ENCODE peak calls at places on chromosome 2, in six cellular contexts. I is K562, Z is suprapubic skin, K is stomach, J is esophagus squamous epithelium, G is Peyer's patch. T is an unnamed sample.

GRCh38 chr2:202278036-202278760 is 12.6 kb downstream of the NOP58 start:
- DNase-seq in I (no peak), Z (no peak), K (no peak), J (no peak), G (no peak), T (no peak)

GRCh38 chr2:10414591-10414990 is 33.5 kb downstream of the ODC1 start:
- DNase-seq in I (no peak), Z (no peak), K (no peak), J (no peak), G (no peak), T (no peak)

GRCh38 chr2:224890407-224890806 is 151.9 kb downstream of the DOCK10 start:
- DNase-seq in I (no peak), Z (no peak), K (no peak), J (no peak), G (no peak), T (no peak)

GRCh38 chr2:12361506-12361905 is 355.2 kb upstream of the TRIB2 start:
- DNase-seq in I (no peak), Z (no peak), K (no peak), J (no peak), G (no peak), T (no peak)

GRCh38 chr2:8215159-8215863 is 466.5 kb upstream of the ID2 start:
- DNase-seq in I (no peak), Z (no peak), K (no peak), J (no peak), G (no peak), T (no peak)

GRCh38 chr2:55620123-55620779 is 2.8 kb upstream of the PPP4R3B start:
- DNase-seq in I (peak), Z (no peak), K (no peak), J (no peak), G (no peak), T (no peak)

GRCh38 chr2:85133751-85134254 is 611 bp downstream of the TCF7L1 start:
- DNase-seq in I (peak), Z (peak), K (peak), J (no peak), G (no peak), T (peak)

GRCh38 chr2:47072018-47072691 is 83.0 kb downstream of the STPG4 start:
- DNase-seq in I (no peak), Z (peak), K (no peak), J (no peak), G (no peak), T (peak)

GRCh38 chr2:27001851-27002369 is 30.9 kb upstream of the TMEM214 start:
- DNase-seq in I (no peak), Z (no peak), K (no peak), J (no peak), G (no peak), T (peak)

GRCh38 chr2:52074139-52074719 is 1042.3 kb upstream of the NRXN1 start:
- DNase-seq in I (no peak), Z (no peak), K (no peak), J (no peak), G (no peak), T (no peak)

GRCh38 chr2:176140130-176140519 is 10.6 kb downstream of the HOXD8 start:
- DNase-seq in I (no peak), Z (peak), K (no peak), J (no peak), G (no peak), T (no peak)

GRCh38 chr2:241965931-241966412 is 96.4 kb downstream of the RTP5 start:
- DNase-seq in I (peak), Z (no peak), K (peak), J (no peak), G (peak), T (peak)

GRCh38 chr2:36993841-36994620 is 27.7 kb upstream of the STRN start:
- DNase-seq in I (no peak), Z (no peak), K (no peak), J (no peak), G (no peak), T (no peak)

GRCh38 chr2:38095996-38096861 is 20.3 kb upstream of the CYP1B1 start:
- DNase-seq in I (no peak), Z (no peak), K (no peak), J (no peak), G (no peak), T (no peak)

GRCh38 chr2:229344151-229344551 is 73.1 kb upstream of the PID1 start:
- DNase-seq in I (no peak), Z (no peak), K (no peak), J (no peak), G (no peak), T (no peak)

GRCh38 chr2:67510745-67511144 is 113.6 kb downstream of the ETAA1 start:
- DNase-seq in I (no peak), Z (no peak), K (no peak), J (no peak), G (no peak), T (no peak)

GRCh38 chr2:177031435-177032222 is 181.0 kb upstream of the HNRNPA3 start:
- DNase-seq in I (no peak), Z (no peak), K (no peak), J (no peak), G (no peak), T (no peak)

GRCh38 chr2:240163844-240164574 is 23.6 kb upstream of the OTOS start:
- DNase-seq in I (no peak), Z (no peak), K (no peak), J (no peak), G (no peak), T (no peak)

GRCh38 chr2:227228061-227228667 is 63.7 kb downstream of the COL4A3 start:
- DNase-seq in I (no peak), Z (peak), K (peak), J (no peak), G (peak), T (no peak)

GRCh38 chr2:215843579-215843978 is 169.8 kb downstream of the MREG start:
- DNase-seq in I (no peak), Z (no peak), K (no peak), J (no peak), G (no peak), T (peak)

GRCh38 chr2:201234167-201235139 is 25.9 kb upstream of the CASP8 start:
- DNase-seq in I (no peak), Z (no peak), K (no peak), J (no peak), G (no peak), T (no peak)

GRCh38 chr2:235937526-235937925 is 230.7 kb downstream of the GBX2 start:
- DNase-seq in I (no peak), Z (no peak), K (peak), J (no peak), G (no peak), T (peak)

GRCh38 chr2:235935773-235936172 is 232.4 kb downstream of the GBX2 start:
- DNase-seq in I (no peak), Z (no peak), K (peak), J (no peak), G (no peak), T (peak)

GRCh38 chr2:235937092-235937491 is 231.1 kb downstream of the GBX2 start:
- DNase-seq in I (no peak), Z (no peak), K (peak), J (no peak), G (no peak), T (no peak)

GRCh38 chr2:235935071-235935470 is 233.1 kb downstream of the GBX2 start:
- DNase-seq in I (no peak), Z (no peak), K (no peak), J (no peak), G (no peak), T (no peak)

DNA sequence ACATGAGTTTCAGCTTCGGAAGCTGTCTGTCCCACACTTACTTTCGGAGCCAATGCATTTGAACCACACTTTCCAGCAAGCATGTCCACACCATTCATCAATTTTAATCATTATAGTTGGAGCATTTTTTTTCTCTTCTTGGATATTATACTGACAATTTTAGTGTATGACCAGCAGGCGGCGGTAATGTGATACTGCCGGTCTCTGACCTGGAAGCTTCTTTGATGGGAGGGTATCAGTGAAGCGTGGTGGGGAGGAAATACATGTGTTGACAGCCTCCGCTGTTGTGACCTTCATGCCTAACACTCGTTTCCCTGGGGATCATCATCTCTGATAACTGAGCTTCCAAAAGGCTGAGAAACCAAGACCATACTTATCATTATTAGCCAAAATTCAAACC is 231.7 kb downstream of the GBX2 start:
- DNase-seq in I (peak), Z (no peak), K (peak), J (no peak), G (no peak), T (no peak)
- TF ChIP-seq CTCF in I (no peak), Z (no peak), K (no peak), J (no peak), G (peak), T (no peak)

GRCh38 chr2:33136056-33136455 is 189.3 kb downstream of the LTBP1 start:
- DNase-seq in I (no peak), Z (no peak), K (no peak), J (no peak), G (no peak), T (no peak)

GRCh38 chr2:33134764-33135560 is 188.2 kb downstream of the LTBP1 start:
- DNase-seq in I (peak), Z (no peak), K (no peak), J (no peak), G (no peak), T (no peak)

GRCh38 chr2:33135645-33136044 is 188.9 kb downstream of the LTBP1 start:
- DNase-seq in I (no peak), Z (no peak), K (no peak), J (no peak), G (no peak), T (no peak)

GRCh38 chr2:33133436-33133835 is 186.7 kb downstream of the LTBP1 start:
- DNase-seq in I (peak), Z (no peak), K (no peak), J (no peak), G (no peak), T (no peak)

GRCh38 chr2:33134086-33134763 is 187.5 kb downstream of the LTBP1 start:
- DNase-seq in I (peak), Z (peak), K (peak), J (no peak), G (no peak), T (peak)
- TF ChIP-seq POLR2A in I (no peak), Z (no peak), K (no peak), J (no peak), G (no peak), T (no peak)

GRCh38 chr2:237600205-237600846 is 9.8 kb upstream of the RAB17 start:
- DNase-seq in I (no peak), Z (no peak), K (peak), J (no peak), G (no peak), T (no peak)
- TF ChIP-seq CTCF in I (no peak), Z (no peak), K (no peak), J (no peak), G (no peak), T (no peak)

DNA sequence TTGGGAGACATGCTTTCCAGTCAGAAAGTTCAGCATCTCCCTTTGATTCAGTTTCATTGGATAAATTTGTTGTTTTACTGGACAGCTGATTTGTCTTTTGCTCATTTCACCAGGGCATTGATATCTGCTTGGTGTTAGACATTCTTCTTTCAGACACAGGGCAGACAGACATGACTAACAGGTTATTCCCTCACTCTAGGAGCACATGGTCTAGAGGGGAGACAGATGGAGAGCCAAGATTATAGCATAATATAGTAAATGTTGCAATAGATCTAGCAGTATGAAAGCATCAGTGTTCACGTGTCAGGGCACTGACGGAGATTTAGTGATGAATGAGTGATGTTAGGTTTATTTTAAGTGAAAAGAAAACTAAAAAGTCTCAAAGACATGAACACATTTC is 187.0 kb upstream of the CYRIA start:
- DNase-seq in I (no peak), Z (no peak), K (no peak), J (no peak), G (no peak), T (no peak)
- TF ChIP-seq POLR2A in I (no peak), Z (no peak), K (no peak), J (no peak), G (no peak), T (no peak)